ENCODE peak calls at places on chromosomes 6 and 20, in five cellular contexts. H, W, R, A and Z are unnamed samples.

GRCh38 chr6:62298745-62299392 is 12.8 kb upstream of the KHDRBS2 start:
- DNase-seq in A (no peak), R (no peak), W (no peak), H (no peak), Z (no peak)

GRCh38 chr6:99603421-99604160 is 3.0 kb upstream of the PRDM13 start:
- DNase-seq in R (peak), H (no peak), A (no peak), W (no peak), Z (no peak)

GRCh38 chr20:63519765-63520593 is 586 bp upstream of the PPDPF start:
- DNase-seq in A (peak), W (peak), R (peak), H (no peak), Z (peak)

GRCh38 chr20:41162396-41162795 is 25.1 kb downstream of the PLCG1 start:
- DNase-seq in A (no peak), H (no peak), R (no peak), W (no peak), Z (no peak)

GRCh38 chr6:170497845-170498281 is 55.2 kb downstream of the PSMB1 start:
- DNase-seq in R (no peak), W (peak), H (peak), A (no peak), Z (no peak)

GRCh38 chr20:51206032-51206662 is 183.2 kb upstream of the KCNG1 start:
- DNase-seq in W (no peak), R (no peak), H (no peak), A (no peak), Z (no peak)

GRCh38 chr20:45833883-45834796 is 541 bp downstream of the SNX21 start:
- DNase-seq in R (peak), W (peak), A (peak), H (no peak), Z (peak)

GRCh38 chr6:56842602-56843475 is 112.1 kb upstream of the BEND6 start:
- DNase-seq in H (no peak), A (peak), R (peak), W (peak), Z (peak)

GRCh38 chr20:6660441-6660840 is 107.0 kb upstream of the BMP2 start:
- DNase-seq in W (no peak), R (peak), A (no peak), H (no peak), Z (no peak)

GRCh38 chr6:57252975-57253374 is 30.9 kb upstream of the RAB23 start:
- DNase-seq in A (no peak), R (no peak), H (no peak), W (no peak), Z (no peak)

GRCh38 chr6:42512498-42513042 is 51.3 kb upstream of the UBR2 start:
- DNase-seq in H (no peak), R (peak), A (no peak), W (no peak), Z (peak)

GRCh38 chr6:109449789-109450673 is 5.5 kb downstream of the MICAL1 start:
- DNase-seq in H (no peak), R (no peak), A (no peak), W (no peak), Z (no peak)

GRCh38 chr20:40291483-40291882 is 397.6 kb downstream of the MAFB start:
- DNase-seq in R (no peak), A (no peak), W (no peak), H (no peak), Z (no peak)

GRCh38 chr20:62595491-62595890 is 46.8 kb upstream of the SLCO4A1 start:
- DNase-seq in W (no peak), H (no peak), R (peak), A (peak), Z (peak)

GRCh38 chr6:33815854-33816253 is 12.1 kb upstream of the MLN start:
- DNase-seq in R (peak), H (peak), W (peak), A (no peak), Z (no peak)

GRCh38 chr6:107491059-107491609 is 1.2 kb downstream of the SOBP start:
- DNase-seq in H (peak), W (peak), A (peak), R (peak), Z (no peak)

GRCh38 chr6:124055986-124056385 is 252.3 kb downstream of the NKAIN2 start:
- DNase-seq in R (no peak), H (peak), A (no peak), W (no peak), Z (no peak)

GRCh38 chr20:48657426-48658197 is 170.2 kb downstream of the PREX1 start:
- DNase-seq in R (peak), H (peak), A (peak), W (peak), Z (peak)

GRCh38 chr6:79543411-79543810 is 6.2 kb upstream of the LCA5 start:
- DNase-seq in H (no peak), R (no peak), W (no peak), A (no peak), Z (no peak)

GRCh38 chr20:10185741-10186558 is 32.7 kb upstream of the SNAP25 start:
- DNase-seq in W (no peak), H (peak), R (peak), A (no peak), Z (no peak)

GRCh38 chr6:122953766-122954165 is 42.3 kb upstream of the CLVS2 start:
- DNase-seq in H (no peak), R (no peak), A (no peak), W (no peak), Z (no peak)

GRCh38 chr20:11906626-11907480 is 10.8 kb upstream of the BTBD3 start:
- DNase-seq in A (no peak), R (no peak), W (no peak), H (peak), Z (no peak)

GRCh38 chr20:38418509-38419204 is 16.5 kb downstream of the SNHG17 start:
- DNase-seq in H (no peak), W (no peak), R (no peak), A (peak), Z (peak)

GRCh38 chr6:6747371-6747770 is 158.9 kb downstream of the LY86 start:
- DNase-seq in R (no peak), A (no peak), W (no peak), H (no peak), Z (no peak)

GRCh38 chr20:37239026-37239451 is 22.6 kb downstream of the GHRH start:
- DNase-seq in A (no peak), W (no peak), H (no peak), R (no peak), Z (no peak)

GRCh38 chr6:6543181-6543879 is 45.2 kb upstream of the LY86 start:
- DNase-seq in H (no peak), A (no peak), W (no peak), R (no peak), Z (no peak)

GRCh38 chr20:16228722-16229121 is 344.5 kb downstream of the KIF16B start:
- DNase-seq in H (no peak), A (no peak), W (no peak), R (no peak), Z (no peak)

GRCh38 chr20:46484954-46485353 is 28.4 kb downstream of the ZNF334 start:
- DNase-seq in R (no peak), A (no peak), H (no peak), W (no peak), Z (no peak)

GRCh38 chr20:61798632-61799031 is 267.0 kb downstream of the TAF4 start:
- DNase-seq in R (no peak), W (no peak), A (no peak), H (no peak), Z (no peak)

GRCh38 chr20:34996243-34996984 is 40.7 kb downstream of the MYH7B start:
- DNase-seq in W (no peak), H (no peak), R (no peak), A (no peak), Z (no peak)

GRCh38 chr20:9215539-9215938 is 146.7 kb downstream of the PLCB4 start:
- DNase-seq in W (no peak), R (no peak), H (no peak), A (no peak), Z (no peak)

GRCh38 chr6:164086326-164086887 is 671.9 kb downstream of the QKI start:
- DNase-seq in W (no peak), H (no peak), A (no peak), R (no peak), Z (no peak)

GRCh38 chr6:143900358-143900757 is 36.1 kb downstream of the ZC2HC1B start:
- DNase-seq in H (no peak), R (no peak), W (no peak), A (no peak), Z (no peak)

GRCh38 chr6:125732398-125732797 is 17.0 kb upstream of the HEY2 start:
- DNase-seq in W (no peak), H (no peak), A (no peak), R (no peak), Z (no peak)

GRCh38 chr20:62266340-62266739 is 28.0 kb downstream of the OSBPL2 start:
- DNase-seq in H (no peak), W (no peak), A (no peak), R (no peak), Z (no peak)

GRCh38 chr20:58433029-58433657 is 44.1 kb downstream of the VAPB start:
- DNase-seq in R (no peak), W (no peak), H (no peak), A (no peak), Z (no peak)

GRCh38 chr20:56885521-56885920 is 256.4 kb downstream of the TFAP2C start:
- DNase-seq in W (no peak), H (no peak), A (no peak), R (no peak), Z (no peak)